ENCODE peak calls at places on chromosomes 16 and 17, in eight cellular contexts. O is effector memory CD8-positive, alpha-beta T cell; W is globus pallidus; X is heart left ventricle; Z is mesendoderm; P is endothelial cell of umbilical vein; F is chondrocyte; D is NCI-H1694. I is an unnamed sample.

GRCh38 chr16:86418981-86419380 is 91.3 kb upstream of the FOXF1 start:
- DNase-seq in O (no peak), W (no peak), X (no peak), Z (no peak), P (no peak), F (no peak), D (no peak), I (no peak)

GRCh38 chr16:13492046-13492445 is 427.9 kb upstream of the ERCC4 start:
- DNase-seq in O (no peak), W (no peak), X (no peak), Z (no peak), P (no peak), F (no peak), D (no peak), I (no peak)

GRCh38 chr17:69757794-69758430 is 317.1 kb upstream of the KCNJ16 start:
- DNase-seq in O (no peak), W (no peak), X (no peak), Z (no peak), P (no peak), F (no peak), D (no peak), I (no peak)

GRCh38 chr17:47905221-47905733 is 9.2 kb downstream of the SP2 start:
- DNase-seq in O (no peak), W (peak), X (peak), Z (peak), P (peak), F (no peak), D (no peak), I (no peak)

GRCh38 chr17:50839591-50840310 is 4.4 kb downstream of the WFIKKN2 start:
- DNase-seq in O (no peak), W (no peak), X (no peak), Z (no peak), P (no peak), F (peak), D (no peak), I (no peak)

GRCh38 chr17:10616502-10617119 is 40.5 kb downstream of the MYH3 start:
- DNase-seq in O (peak), W (peak), X (peak), Z (peak), P (peak), F (no peak), D (peak), I (peak)

GRCh38 chr16:11100239-11100750 is 155.7 kb downstream of the SOCS1 start:
- DNase-seq in O (no peak), W (peak), X (peak), Z (peak), P (peak), F (no peak), D (peak), I (no peak)

GRCh38 chr17:43723697-43724359 is 34.8 kb downstream of the SOST start:
- DNase-seq in O (no peak), W (no peak), X (no peak), Z (peak), P (no peak), F (no peak), D (no peak), I (no peak)

GRCh38 chr16:53945996-53946395 is 242.0 kb downstream of the FTO start:
- DNase-seq in O (no peak), W (peak), X (no peak), Z (peak), P (peak), F (no peak), D (no peak), I (no peak)

GRCh38 chr17:80850817-80851216 is 140.8 kb upstream of the CHMP6 start:
- DNase-seq in O (no peak), W (no peak), X (no peak), Z (no peak), P (no peak), F (peak), D (no peak), I (no peak)

GRCh38 chr16:55249936-55250335 is 74.1 kb upstream of the IRX6 start:
- DNase-seq in O (no peak), W (no peak), X (no peak), Z (no peak), P (no peak), F (no peak), D (no peak), I (no peak)

GRCh38 chr17:34254651-34255380 is at the start of gene CCL2:
- DNase-seq in O (no peak), W (peak), X (peak), Z (peak), P (peak), F (no peak), D (no peak), I (no peak)

GRCh38 chr16:53061701-53062159 is 6.9 kb downstream of the CHD9 start:
- DNase-seq in O (no peak), W (no peak), X (peak), Z (no peak), P (no peak), F (no peak), D (no peak), I (no peak)

GRCh38 chr16:85495259-85495658 is 117.9 kb upstream of the GSE1 start:
- DNase-seq in O (no peak), W (no peak), X (no peak), Z (no peak), P (no peak), F (no peak), D (no peak), I (no peak)

GRCh38 chr16:57999366-57999970 is 1.0 kb downstream of the ZNF319 start:
- DNase-seq in O (no peak), W (no peak), X (no peak), Z (peak), P (peak), F (no peak), D (no peak), I (no peak)

GRCh38 chr17:163514-164103 is 17.8 kb downstream of the DOC2B start:
- DNase-seq in O (no peak), W (no peak), X (no peak), Z (no peak), P (no peak), F (no peak), D (no peak), I (no peak)

GRCh38 chr17:2095536-2095910 is 40.6 kb downstream of the HIC1 start:
- DNase-seq in O (no peak), W (no peak), X (no peak), Z (peak), P (no peak), F (peak), D (no peak), I (no peak)

GRCh38 chr17:12077773-12078172 is 57.1 kb downstream of the MAP2K4 start:
- DNase-seq in O (no peak), W (no peak), X (no peak), Z (no peak), P (no peak), F (no peak), D (no peak), I (no peak)

GRCh38 chr17:79478841-79479240 is 132.0 kb downstream of the RBFOX3 start:
- DNase-seq in O (no peak), W (no peak), X (no peak), Z (no peak), P (no peak), F (no peak), D (no peak), I (no peak)

GRCh38 chr17:13491916-13492315 is 109.8 kb downstream of the HS3ST3A1 start:
- DNase-seq in O (no peak), W (no peak), X (no peak), Z (no peak), P (no peak), F (no peak), D (no peak), I (no peak)

GRCh38 chr16:64094170-64094960 is 1027.5 kb downstream of the CDH11 start:
- DNase-seq in O (no peak), W (no peak), X (no peak), Z (no peak), P (no peak), F (no peak), D (no peak), I (no peak)

I was measured in osteocyte.